ENCODE peak calls at places on chromosomes 1 and 21, in six cellular contexts. H is left colon, K is HEK293T, Q is left cardiac atrium, W is D341Med, T is lower leg skin. N is an unnamed sample.

GRCh38 chr21:31732891-31733520 is 1.1 kb upstream of the SCAF4 start:
- DNase-seq in H (peak), K (peak), Q (no peak), W (no peak), T (no peak), N (no peak)

GRCh38 chr1:208015255-208015654 is 104.3 kb upstream of the CD34 start:
- DNase-seq in H (no peak), K (no peak), Q (no peak), W (no peak), T (no peak), N (no peak)

GRCh38 chr1:243890576-243890975 is 40.5 kb upstream of the AKT3 start:
- DNase-seq in H (no peak), K (no peak), Q (no peak), W (no peak), T (no peak), N (no peak)

GRCh38 chr21:33691945-33692594 is 49.8 kb downstream of the ITSN1 start:
- DNase-seq in H (no peak), K (peak), Q (no peak), W (no peak), T (no peak), N (no peak)

GRCh38 chr1:243638186-243638585 is 211.9 kb downstream of the AKT3 start:
- DNase-seq in H (no peak), K (no peak), Q (no peak), W (no peak), T (no peak), N (no peak)

GRCh38 chr1:202852163-202852904 is 36.6 kb downstream of the RABIF start:
- DNase-seq in H (no peak), K (peak), Q (no peak), W (peak), T (no peak), N (no peak)

GRCh38 chr1:99544328-99544727 is 101.6 kb upstream of the PALMD start:
- DNase-seq in H (no peak), K (no peak), Q (no peak), W (no peak), T (no peak), N (no peak)

GRCh38 chr1:164495915-164496314 is 63.1 kb upstream of the PBX1 start:
- DNase-seq in H (no peak), K (no peak), Q (no peak), W (no peak), T (no peak), N (no peak)

GRCh38 chr1:20678599-20678998 is 17.4 kb upstream of the DDOST start:
- DNase-seq in H (no peak), K (no peak), Q (no peak), W (no peak), T (peak), N (no peak)